ENCODE peak calls at places on chromosomes 7 and 10, in ten cellular contexts. V is H1, M is endothelial cell of umbilical vein, Q is body of pancreas, W is HepG2, I is suprapubic skin, K is testis, J is tibial nerve, T is sigmoid colon, U is vagina. D is an unnamed sample.

GRCh38 chr7:101576993-101577392 is 52.1 kb downstream of the MYL10 start:
- DNase-seq in U (peak), W (no peak), T (no peak), Q (no peak), I (peak), J (no peak), V (no peak), M (no peak), K (no peak), D (no peak)

GRCh38 chr10:29860159-29860558 is 199.2 kb downstream of the JCAD start:
- DNase-seq in I (no peak), V (no peak), W (no peak), Q (no peak), U (no peak), J (no peak), T (peak), K (no peak), M (no peak), D (no peak)

GRCh38 chr10:110324805-110325280 is 20.1 kb upstream of the SMNDC1 start:
- DNase-seq in J (no peak), I (no peak), U (no peak), Q (no peak), T (no peak), W (no peak), K (no peak), M (no peak), V (no peak), D (no peak)

GRCh38 chr7:151110236-151110940 is 24.1 kb downstream of the AGAP3 start:
- DNase-seq in K (no peak), U (no peak), V (no peak), J (no peak), M (no peak), I (no peak), Q (no peak), W (no peak), T (no peak), D (no peak)

GRCh38 chr7:16114633-16115032 is 306.7 kb downstream of the CRPPA start:
- DNase-seq in T (no peak), M (peak), I (no peak), V (no peak), W (no peak), J (no peak), Q (no peak), U (no peak), K (no peak), D (no peak)

GRCh38 chr10:70462349-70462984 is 16.1 kb upstream of the PALD1 start:
- DNase-seq in J (peak), I (no peak), U (peak), W (no peak), V (no peak), M (no peak), Q (peak), K (peak), T (peak), D (peak)

GRCh38 chr7:36623247-36623646 is 101.0 kb downstream of the AOAH start:
- DNase-seq in W (no peak), Q (no peak), M (no peak), I (no peak), J (no peak), V (no peak), T (no peak), U (no peak), K (no peak), D (no peak)

GRCh38 chr7:153943428-153944370 is 108.5 kb upstream of the DPP6 start:
- DNase-seq in T (no peak), W (no peak), M (no peak), V (no peak), U (no peak), K (no peak), I (no peak), J (no peak), Q (no peak), D (no peak)

GRCh38 chr7:55523366-55523765 is 48.9 kb downstream of the VOPP1 start:
- DNase-seq in I (no peak), K (no peak), U (no peak), Q (no peak), V (no peak), T (no peak), J (no peak), M (no peak), W (no peak), D (no peak)

GRCh38 chr7:151327659-151328058 is 14.0 kb upstream of the NUB1 start:
- DNase-seq in U (peak), J (no peak), W (no peak), V (no peak), K (no peak), Q (no peak), M (no peak), T (no peak), I (no peak), D (no peak)

GRCh38 chr7:47379629-47380324 is 202.1 kb downstream of the TNS3 start:
- DNase-seq in K (peak), Q (peak), T (peak), M (no peak), V (no peak), I (no peak), U (no peak), J (peak), W (no peak), D (peak)

GRCh38 chr7:44172803-44173424 is 16.3 kb downstream of the GCK start:
- DNase-seq in W (no peak), Q (no peak), I (no peak), T (no peak), K (no peak), M (no peak), V (no peak), J (no peak), U (no peak), D (no peak)

GRCh38 chr10:75399461-75400162 is 2.0 kb downstream of the ZNF503 start:
- DNase-seq in K (peak), T (peak), V (no peak), J (peak), I (peak), W (peak), U (no peak), M (peak), Q (peak), D (peak)

GRCh38 chr7:77800158-77800557 is 1.6 kb downstream of the PHTF2 start:
- DNase-seq in Q (no peak), W (no peak), K (no peak), J (no peak), V (no peak), I (no peak), U (no peak), T (no peak), M (peak), D (no peak)

GRCh38 chr7:140685407-140686087 is 11.0 kb upstream of the NDUFB2 start:
- DNase-seq in K (no peak), V (no peak), M (peak), U (no peak), T (no peak), I (no peak), W (no peak), Q (no peak), J (no peak), D (no peak)

GRCh38 chr10:123455861-123456260 is 210.3 kb upstream of the GPR26 start:
- DNase-seq in M (no peak), K (no peak), T (no peak), U (no peak), V (no peak), W (peak), I (no peak), J (no peak), Q (no peak), D (no peak)

GRCh38 chr7:562789-563628 is 43.4 kb upstream of the PDGFA start:
- DNase-seq in U (no peak), W (no peak), K (no peak), M (no peak), T (no peak), V (no peak), I (no peak), J (no peak), Q (no peak), D (no peak)

GRCh38 chr10:97200616-97201015 is 14.9 kb upstream of the SLIT1 start:
- DNase-seq in K (no peak), T (peak), Q (no peak), U (no peak), I (peak), J (no peak), M (no peak), V (no peak), W (no peak), D (no peak)

DNA sequence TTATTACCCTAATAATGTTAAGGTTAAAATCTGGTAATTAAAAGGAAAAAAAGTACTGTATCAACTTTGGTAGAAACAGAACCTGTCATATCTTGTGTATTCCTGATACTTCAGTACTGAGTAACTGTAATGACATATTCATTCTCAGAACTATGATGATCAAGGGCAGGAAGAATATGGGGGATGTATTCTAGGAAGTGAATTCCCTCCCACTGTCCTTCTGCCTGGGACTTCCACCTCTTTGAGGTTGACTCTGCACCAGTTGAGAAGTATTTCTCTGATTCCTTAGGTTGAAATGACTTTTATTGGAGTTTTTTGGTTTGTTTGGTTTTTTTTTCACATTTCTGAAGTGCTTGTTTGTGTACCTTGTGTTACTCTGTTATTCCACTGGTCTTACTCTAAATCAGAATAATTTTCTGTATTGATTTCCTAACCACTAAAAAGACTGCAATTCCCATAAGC is 36.9 kb downstream of the WASL start:
- DNase-seq in K (no peak), I (no peak), U (no peak), V (no peak), J (no peak), Q (no peak), T (no peak), W (no peak), M (no peak), D (no peak)
- H3K27ac ChIP-seq in K (no peak), I (no peak), U (no peak), V (no peak), J (no peak), Q (no peak), T (no peak), W (no peak), M (no peak), D (no peak)

DNA sequence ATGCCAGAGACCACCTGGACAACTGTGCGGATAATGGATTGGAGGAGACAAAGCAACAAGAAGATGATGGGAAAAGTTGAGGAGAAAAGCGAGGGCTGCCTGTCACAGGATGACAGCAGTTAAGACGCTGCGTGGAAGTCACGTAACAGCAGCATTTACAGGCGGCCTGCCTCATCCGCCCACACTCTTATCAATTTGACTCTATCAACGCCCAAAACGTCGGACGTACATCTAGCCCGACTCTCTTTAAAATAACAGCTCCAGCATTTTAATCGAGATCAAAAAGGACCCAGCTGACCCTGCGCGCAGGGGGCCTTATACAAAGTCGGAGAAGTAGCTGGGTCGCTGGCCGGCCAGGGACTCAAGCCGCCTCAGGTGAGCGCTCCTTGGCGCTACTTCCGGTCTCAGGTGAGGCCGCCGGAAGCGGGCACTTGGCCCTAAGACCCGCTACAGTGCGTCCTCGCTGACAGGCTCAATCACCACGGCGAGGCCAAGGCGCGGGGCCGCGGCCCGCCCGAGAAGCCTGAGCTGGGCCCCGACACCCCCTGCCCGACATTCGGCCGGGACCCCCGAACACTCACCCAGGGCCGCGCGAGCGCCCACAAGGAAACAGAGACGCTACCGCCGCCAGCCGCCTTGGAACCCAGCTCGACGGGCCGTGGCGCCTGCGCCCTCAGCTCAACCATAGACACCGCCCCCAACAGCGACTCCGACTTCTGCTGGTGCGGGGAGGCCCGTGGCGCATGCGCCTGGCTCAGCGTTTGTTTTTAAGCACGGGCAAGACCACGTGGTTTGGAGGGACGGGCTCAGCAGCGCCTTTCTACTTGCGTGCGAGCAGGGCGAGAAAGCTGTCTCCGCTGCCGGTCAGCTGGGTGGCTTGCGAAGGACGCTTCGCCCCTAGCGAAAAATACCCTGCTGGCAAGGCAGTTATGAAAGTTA is at the start of gene ERCC6:
- DNase-seq in W (peak), J (peak), I (peak), K (peak), T (peak), M (peak), V (peak), U (peak), Q (peak), D (peak)
- TF ChIP-seq POLR2A in W (peak), J (peak), I (no peak), K (no peak), T (no peak), M (peak), V (no peak), U (no peak), Q (peak), D (peak)

GRCh38 chr7:30144659-30145321 is 10.0 kb downstream of the MTURN start:
- DNase-seq in Q (no peak), W (no peak), V (no peak), M (no peak), J (no peak), I (no peak), U (no peak), T (no peak), K (no peak), D (no peak)

GRCh38 chr7:30141405-30142045 is 6.7 kb downstream of the MTURN start:
- DNase-seq in K (no peak), I (no peak), W (no peak), U (no peak), T (no peak), V (no peak), M (no peak), J (no peak), Q (no peak), D (no peak)

GRCh38 chr7:30142710-30143109 is 7.9 kb downstream of the MTURN start:
- DNase-seq in U (no peak), T (no peak), I (no peak), K (no peak), M (peak), V (no peak), W (peak), J (peak), Q (peak), D (peak)

GRCh38 chr7:30145521-30145920 is 10.7 kb downstream of the MTURN start:
- DNase-seq in K (no peak), M (no peak), U (no peak), W (no peak), Q (no peak), J (no peak), I (no peak), V (no peak), T (no peak), D (no peak)

DNA sequence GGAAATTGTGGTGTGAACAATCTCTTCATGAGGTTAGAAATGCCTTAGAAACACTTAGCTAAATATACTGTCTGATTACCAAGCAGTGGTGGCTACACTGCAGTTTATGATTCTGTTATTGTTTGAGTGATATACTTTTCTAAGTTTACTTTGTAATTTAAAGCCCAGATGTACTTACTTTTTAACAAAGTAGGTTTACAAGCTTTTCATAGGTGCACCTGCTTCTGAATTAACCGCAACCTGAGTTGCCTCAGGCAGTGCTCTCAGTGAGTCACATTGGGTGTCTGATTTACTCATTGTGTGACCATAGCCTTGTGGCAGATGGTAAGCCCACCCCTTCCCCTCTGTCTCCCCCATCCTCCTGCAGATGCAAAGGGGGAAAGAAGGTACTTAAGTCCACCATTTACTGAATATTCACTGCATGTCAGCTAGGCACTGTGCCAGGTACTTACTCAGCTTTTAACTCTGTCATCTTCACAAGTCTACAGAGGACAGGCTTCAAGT is 9.0 kb downstream of the MTURN start:
- DNase-seq in I (no peak), K (no peak), M (no peak), Q (no peak), J (no peak), U (no peak), W (no peak), V (no peak), T (no peak), D (no peak)
- H3K27ac ChIP-seq in I (peak), K (no peak), M (no peak), Q (peak), J (peak), U (no peak), W (no peak), V (no peak), T (no peak), D (peak)

DNA sequence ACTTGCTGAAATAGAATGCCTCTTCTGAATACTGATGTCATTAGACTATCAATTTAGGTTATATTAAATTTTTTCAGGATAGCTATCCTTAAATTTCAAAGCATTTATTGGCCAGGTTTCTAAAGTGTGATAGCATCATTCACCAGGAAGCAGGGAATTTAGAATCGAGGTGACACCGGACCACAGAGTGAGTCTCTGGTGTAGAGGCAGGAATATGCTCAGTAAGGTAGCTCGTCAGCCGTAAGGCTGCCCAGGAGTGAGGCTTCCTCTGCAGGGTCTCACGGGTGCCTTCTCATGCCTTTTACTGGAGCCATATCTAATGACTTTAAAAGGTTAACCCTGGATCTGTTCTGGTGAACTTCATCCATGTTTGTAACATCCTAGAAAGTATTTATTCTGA is 170.8 kb upstream of the KLF14 start:
- DNase-seq in U (peak), M (no peak), V (no peak), K (no peak), I (no peak), W (no peak), J (no peak), Q (no peak), T (no peak), D (no peak)
- TF ChIP-seq POLR2A in U (no peak), M (peak), V (no peak), K (no peak), I (no peak), W (no peak), J (no peak), Q (no peak), T (no peak), D (no peak)

GRCh38 chr10:132532174-132532573 is 5.4 kb upstream of the INPP5A start:
- DNase-seq in V (no peak), M (no peak), I (no peak), T (no peak), U (no peak), Q (no peak), K (no peak), J (peak), W (no peak), D (no peak)

GRCh38 chr10:132532784-132533560 is 4.6 kb upstream of the INPP5A start:
- DNase-seq in K (no peak), J (no peak), I (no peak), W (no peak), V (no peak), Q (no peak), M (no peak), T (peak), U (no peak), D (no peak)

GRCh38 chr10:132534348-132535064 is 3.1 kb upstream of the INPP5A start:
- DNase-seq in K (no peak), W (no peak), J (no peak), M (no peak), T (no peak), Q (peak), U (no peak), I (no peak), V (no peak), D (no peak)

GRCh38 chr10:132535065-132535651 is 2.4 kb upstream of the INPP5A start:
- DNase-seq in M (no peak), U (no peak), J (no peak), I (peak), K (no peak), V (no peak), Q (peak), T (peak), W (no peak), D (no peak)

GRCh38 chr10:132533571-132534260 is 3.9 kb upstream of the INPP5A start:
- DNase-seq in U (no peak), M (no peak), V (no peak), K (no peak), T (peak), Q (peak), I (peak), W (no peak), J (no peak), D (no peak)
- H3K27ac ChIP-seq in U (no peak), M (no peak), V (no peak), K (no peak), T (no peak), Q (no peak), I (no peak), W (no peak), J (no peak), D (no peak)

DNA sequence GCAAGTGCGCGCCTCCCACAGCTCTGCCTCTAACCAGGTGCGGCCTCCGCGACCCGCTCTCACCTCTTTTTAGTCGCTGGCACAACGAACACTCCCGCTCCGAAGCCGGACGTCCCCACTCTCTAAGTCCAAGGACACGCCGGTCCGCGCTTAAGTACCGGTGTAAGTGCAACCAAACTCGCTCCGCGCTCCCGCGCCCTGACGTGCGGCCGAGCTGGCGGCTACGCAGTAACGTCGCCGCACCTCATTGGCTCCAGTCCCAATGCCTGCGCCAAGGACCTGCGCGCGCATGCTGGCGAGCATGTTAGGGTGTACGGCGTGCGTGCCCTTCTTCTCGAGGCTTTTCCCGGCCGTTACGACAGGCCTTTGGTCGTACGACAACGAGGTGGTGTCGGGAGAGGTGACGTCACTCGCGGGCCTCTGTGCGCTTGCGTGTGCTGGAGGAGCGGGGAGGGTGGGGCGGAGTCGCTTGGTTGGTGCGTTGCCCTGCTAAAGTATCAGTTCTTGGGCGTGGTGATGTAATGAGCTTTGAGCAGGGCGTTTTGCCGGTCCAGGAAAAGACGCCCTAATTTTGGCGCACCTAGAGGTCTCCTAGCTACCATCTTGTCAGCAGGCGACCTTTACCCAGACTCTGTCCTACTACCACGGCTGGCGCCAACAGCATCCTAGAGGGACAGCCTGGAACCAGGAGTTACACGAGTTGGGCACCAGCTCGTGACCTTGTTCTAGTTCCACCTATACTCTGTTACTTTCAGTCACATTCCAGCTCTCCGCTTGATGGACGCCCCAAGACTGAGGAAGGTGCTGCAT is at the start of gene CYCS:
- DNase-seq in T (peak), I (peak), Q (peak), J (peak), M (peak), V (peak), K (peak), U (peak), W (peak), D (peak)
- TF ChIP-seq POLR2A in T (peak), I (peak), Q (peak), J (peak), M (peak), V (peak), K (peak), U (peak), W (peak), D (peak)